ENCODE peak calls at places on chromosomes 12 and 14, in seven cellular contexts. E, X, A, H, S, N and C are unnamed samples.

GRCh38 chr14:68082698-68083291 is 263.2 kb downstream of the RAD51B start:
- DNase-seq in X (no peak), A (no peak), H (no peak), N (no peak), E (no peak), S (no peak), C (no peak)

GRCh38 chr14:59252772-59253500 is 64.5 kb downstream of the DAAM1 start:
- DNase-seq in X (no peak), H (no peak), S (no peak), N (no peak), E (no peak), A (no peak), C (no peak)

GRCh38 chr12:92134638-92135274 is 10.9 kb downstream of the BTG1 start:
- DNase-seq in X (no peak), A (no peak), N (no peak), H (no peak), E (no peak), S (no peak), C (no peak)

GRCh38 chr14:100065161-100065871 is at the start of gene EVL:
- DNase-seq in E (peak; percentile 83), N (no peak), X (no peak), A (peak; percentile 85), H (peak; percentile 86), S (no peak), C (peak; percentile 87)

GRCh38 chr12:45789025-45789424 is 59.5 kb downstream of the ARID2 start:
- DNase-seq in X (no peak), A (no peak), S (no peak), E (no peak), H (peak; percentile 10), N (no peak), C (no peak)

GRCh38 chr12:69354561-69355187 is 4.9 kb upstream of the YEATS4 start:
- DNase-seq in H (no peak), X (peak; percentile 46), N (no peak), A (no peak), E (no peak), S (peak; percentile 31), C (no peak)

GRCh38 chr14:61491224-61491623 is 169.8 kb downstream of the PRKCH start:
- DNase-seq in A (no peak), H (no peak), E (no peak), N (no peak), S (no peak), X (no peak), C (no peak)

GRCh38 chr12:49264466-49264872 is 413 bp upstream of the TUBA1C start:
- DNase-seq in S (no peak), H (peak; percentile 65), A (peak; percentile 25), N (no peak), E (peak; percentile 34), X (no peak), C (no peak)

GRCh38 chr12:58586762-58587161 is 333.5 kb downstream of the LRIG3 start:
- DNase-seq in X (no peak), A (no peak), H (no peak), N (no peak), S (no peak), E (no peak), C (no peak)

GRCh38 chr12:49813131-49813530 is 15.1 kb downstream of the NCKAP5L start:
- DNase-seq in E (no peak), X (no peak), H (no peak), A (no peak), S (no peak), N (no peak), C (no peak)

GRCh38 chr12:124543052-124543590 is 24.3 kb downstream of the NCOR2 start:
- DNase-seq in N (no peak), X (no peak), E (peak; percentile 49), A (peak; percentile 43), S (peak; percentile 76), H (peak; percentile 74), C (no peak)

GRCh38 chr12:104522985-104523719 is 66.4 kb downstream of the CHST11 start:
- DNase-seq in H (peak; percentile 63), X (no peak), S (no peak), E (no peak), A (no peak), N (no peak), C (no peak)

GRCh38 chr12:129276408-129277042 is 423.2 kb downstream of the GLT1D1 start:
- DNase-seq in A (no peak), S (no peak), E (no peak), N (no peak), H (no peak), X (no peak), C (no peak)

GRCh38 chr14:104118006-104118844 is 20.2 kb upstream of the KIF26A start:
- DNase-seq in H (no peak), X (peak; percentile 4), E (no peak), S (no peak), N (peak; percentile 38), A (no peak), C (no peak)

GRCh38 chr12:12819752-12820311 is 6.7 kb downstream of the DDX47 start:
- DNase-seq in S (peak; percentile 96), X (no peak), A (no peak), E (no peak), N (no peak), H (no peak), C (no peak)

GRCh38 chr12:107330901-107331431 is 237.6 kb upstream of the CRY1 start:
- DNase-seq in A (no peak), E (no peak), H (no peak), S (peak; percentile 20), N (no peak), X (peak; percentile 45), C (no peak)

GRCh38 chr12:101671839-101672238 is 25.6 kb upstream of the CHPT1 start:
- DNase-seq in N (no peak), X (no peak), A (no peak), S (no peak), E (no peak), H (no peak), C (no peak)

GRCh38 chr12:120043421-120043820 is 54.4 kb downstream of the BICDL1 start:
- DNase-seq in N (no peak), S (no peak), A (no peak), E (no peak), H (no peak), X (peak; percentile 44), C (no peak)
- H3K27ac ChIP-seq in N (no peak overlapping the region), S (no peak overlapping the region), A (no peak overlapping the region), E (no peak overlapping the region), H (no peak overlapping the region), X (no peak overlapping the region), C (no peak overlapping the region)

DNA sequence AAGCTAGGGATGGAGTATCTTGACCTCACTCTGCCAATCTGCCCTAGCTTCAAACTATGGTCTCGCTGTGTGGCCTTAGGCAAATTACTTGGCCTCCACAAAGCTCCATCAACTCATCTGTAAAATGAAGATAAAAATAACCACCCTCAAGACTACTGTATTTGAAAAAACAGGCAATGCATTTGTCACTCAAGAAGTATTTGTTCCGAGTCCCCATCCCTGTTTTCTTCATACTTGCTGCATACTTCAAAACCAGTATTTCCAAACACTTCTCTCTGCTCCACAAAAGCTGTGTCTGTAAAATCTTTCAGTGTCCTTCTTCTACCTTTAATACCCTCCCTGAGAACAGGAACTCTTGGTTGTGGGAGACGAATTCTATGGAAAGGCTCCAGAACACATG is 47.9 kb downstream of the GTF2A1 start:
- DNase-seq in H (peak; percentile 18), S (no peak), X (no peak), N (no peak), A (no peak), E (no peak), C (no peak)
- H3K27ac ChIP-seq in H (peak overlapping the region; percentile 37), S (no peak overlapping the region), X (no peak overlapping the region), N (no peak overlapping the region), A (no peak overlapping the region), E (no peak overlapping the region), C (no peak overlapping the region)

GRCh38 chr14:32470161-32470705 is 141.1 kb downstream of the AKAP6 start:
- DNase-seq in A (no peak), X (no peak), E (no peak), N (no peak), H (no peak), S (no peak), C (no peak)

GRCh38 chr14:32471183-32471582 is 142.1 kb downstream of the AKAP6 start:
- DNase-seq in H (no peak), S (no peak), A (no peak), N (no peak), X (no peak), E (no peak), C (no peak)

GRCh38 chr14:32468955-32469354 is 139.9 kb downstream of the AKAP6 start:
- DNase-seq in A (no peak), N (no peak), E (no peak), H (no peak), X (no peak), S (no peak), C (no peak)

GRCh38 chr14:32472081-32472480 is 143.0 kb downstream of the AKAP6 start:
- DNase-seq in N (no peak), A (no peak), S (peak; percentile 9), X (no peak), E (no peak), H (no peak), C (no peak)

GRCh38 chr14:32469388-32470160 is 140.5 kb downstream of the AKAP6 start:
- DNase-seq in E (peak; percentile 2), X (no peak), S (peak; percentile 41), H (peak; percentile 31), N (no peak), A (peak; percentile 3), C (no peak)
- H3K27ac ChIP-seq in E (no peak overlapping the region), X (no peak overlapping the region), S (no peak overlapping the region), H (no peak overlapping the region), N (peak overlapping the region; percentile 44), A (no peak overlapping the region), C (no peak overlapping the region)

DNA sequence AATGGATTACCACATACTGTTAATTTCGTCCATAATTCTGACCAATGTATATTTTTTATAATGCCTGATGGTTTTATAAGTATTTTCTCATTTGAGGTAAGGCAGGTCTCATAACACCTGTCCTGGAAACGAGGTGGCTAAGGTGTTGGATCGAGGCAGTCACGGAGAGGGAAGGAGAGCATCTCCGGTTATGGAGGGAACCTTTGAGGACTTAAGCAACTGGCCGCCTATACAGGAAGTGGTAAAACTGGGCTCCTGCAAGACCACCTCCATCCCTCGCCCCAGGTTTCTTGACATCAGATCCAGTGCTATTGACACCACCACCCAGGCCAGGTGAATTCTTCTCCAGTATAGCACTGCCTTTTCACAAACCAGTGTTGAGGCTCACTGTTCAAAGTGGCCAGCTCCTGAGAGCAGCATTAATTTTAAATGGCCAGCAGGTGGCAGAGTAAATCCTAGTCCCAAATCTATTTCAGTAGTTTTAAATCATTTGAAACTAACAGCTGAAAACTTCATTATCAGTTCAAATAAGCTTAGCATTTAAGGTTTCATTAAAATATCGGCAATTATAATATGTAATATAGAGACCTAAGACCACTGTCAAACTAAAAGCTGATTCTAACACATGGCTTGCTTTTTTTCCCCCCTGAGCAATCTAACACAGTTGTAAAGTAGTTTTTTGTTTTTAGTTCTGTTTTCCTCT is 100.8 kb downstream of the PPM1A start:
- DNase-seq in X (peak; percentile 32), E (peak; percentile 28), H (peak; percentile 83), S (peak; percentile 63), A (peak; percentile 25), N (no peak), C (no peak)
- H3K27ac ChIP-seq in X (no peak overlapping the region), E (no peak overlapping the region), H (peak overlapping the region; percentile 95), S (no peak overlapping the region), A (no peak overlapping the region), N (no peak overlapping the region), C (no peak overlapping the region)

GRCh38 chr12:54028324-54029201 is at the start of gene HOXC6:
- DNase-seq in H (peak; percentile 63), S (no peak), X (peak; percentile 57), E (no peak), A (no peak), N (peak; percentile 70), C (no peak)
- H3K27ac ChIP-seq in H (no peak within 1 kb of the TSS), S (no peak within 1 kb of the TSS), X (peak within 1 kb of the TSS; percentile 67), E (no peak within 1 kb of the TSS), A (no peak within 1 kb of the TSS), N (peak within 1 kb of the TSS; percentile 99), C (no peak within 1 kb of the TSS)

GRCh38 chr14:64493455-64493854 is 10.2 kb downstream of the ZBTB25 start:
- DNase-seq in A (no peak), E (no peak), N (no peak), H (no peak), S (no peak), X (no peak), C (no peak)
- H3K27ac ChIP-seq in A (no peak overlapping the region), E (no peak overlapping the region), N (no peak overlapping the region), H (no peak overlapping the region), S (no peak overlapping the region), X (no peak overlapping the region), C (no peak overlapping the region)